ENCODE peak calls at places on chromosomes 11 and 22, in ten cellular contexts. B is cardiac muscle cell; T is psoas muscle; S is CD8-positive, alpha-beta T cell; F is right cardiac atrium; L is sigmoid colon; N is skeletal muscle cell; Q is mucosa of descending colon; D is dorsolateral prefrontal cortex; G is GM23248. O is an unnamed sample.

GRCh38 chr22:42895087-42895486 is 38.0 kb upstream of the ARFGAP3 start:
- DNase-seq in B (no peak), T (no peak), S (no peak), F (no peak), L (no peak), N (no peak), Q (no peak), D (no peak), G (no peak), O (no peak)

GRCh38 chr11:118491041-118491440 is 36.2 kb upstream of the TTC36 start:
- DNase-seq in B (no peak), T (no peak), S (no peak), F (no peak), L (no peak), N (no peak), Q (no peak), D (no peak), G (peak), O (no peak)

GRCh38 chr11:22624742-22625447 is 728 bp downstream of the FANCF start:
- DNase-seq in B (peak), T (peak), S (no peak), F (no peak), L (peak), N (peak), Q (peak), D (peak), G (peak), O (no peak)

GRCh38 chr22:50439314-50440250 is 35.3 kb downstream of the SBF1 start:
- DNase-seq in B (no peak), T (peak), S (no peak), F (peak), L (no peak), N (no peak), Q (no peak), D (peak), G (no peak), O (no peak)

GRCh38 chr11:71120346-71120963 is 131.9 kb downstream of the SHANK2 start:
- DNase-seq in B (peak), T (no peak), S (no peak), F (no peak), L (no peak), N (no peak), Q (peak), D (no peak), G (no peak), O (no peak)

GRCh38 chr11:119126675-119127268 is 5.4 kb downstream of the HINFP start:
- DNase-seq in B (no peak), T (no peak), S (no peak), F (no peak), L (no peak), N (no peak), Q (no peak), D (no peak), G (no peak), O (no peak)

GRCh38 chr11:111765984-111766833 is at the start of gene PPP2R1B:
- DNase-seq in B (peak), T (peak), S (peak), F (peak), L (peak), N (no peak), Q (peak), D (peak), G (peak), O (peak)

GRCh38 chr11:78418584-78419211 is 1.1 kb upstream of the GAB2 start:
- DNase-seq in B (no peak), T (no peak), S (no peak), F (no peak), L (no peak), N (no peak), Q (no peak), D (no peak), G (peak), O (no peak)

GRCh38 chr22:43897751-43898261 is 6.0 kb upstream of the PNPLA5 start:
- DNase-seq in B (no peak), T (no peak), S (no peak), F (no peak), L (no peak), N (no peak), Q (no peak), D (peak), G (peak), O (no peak)

DNA sequence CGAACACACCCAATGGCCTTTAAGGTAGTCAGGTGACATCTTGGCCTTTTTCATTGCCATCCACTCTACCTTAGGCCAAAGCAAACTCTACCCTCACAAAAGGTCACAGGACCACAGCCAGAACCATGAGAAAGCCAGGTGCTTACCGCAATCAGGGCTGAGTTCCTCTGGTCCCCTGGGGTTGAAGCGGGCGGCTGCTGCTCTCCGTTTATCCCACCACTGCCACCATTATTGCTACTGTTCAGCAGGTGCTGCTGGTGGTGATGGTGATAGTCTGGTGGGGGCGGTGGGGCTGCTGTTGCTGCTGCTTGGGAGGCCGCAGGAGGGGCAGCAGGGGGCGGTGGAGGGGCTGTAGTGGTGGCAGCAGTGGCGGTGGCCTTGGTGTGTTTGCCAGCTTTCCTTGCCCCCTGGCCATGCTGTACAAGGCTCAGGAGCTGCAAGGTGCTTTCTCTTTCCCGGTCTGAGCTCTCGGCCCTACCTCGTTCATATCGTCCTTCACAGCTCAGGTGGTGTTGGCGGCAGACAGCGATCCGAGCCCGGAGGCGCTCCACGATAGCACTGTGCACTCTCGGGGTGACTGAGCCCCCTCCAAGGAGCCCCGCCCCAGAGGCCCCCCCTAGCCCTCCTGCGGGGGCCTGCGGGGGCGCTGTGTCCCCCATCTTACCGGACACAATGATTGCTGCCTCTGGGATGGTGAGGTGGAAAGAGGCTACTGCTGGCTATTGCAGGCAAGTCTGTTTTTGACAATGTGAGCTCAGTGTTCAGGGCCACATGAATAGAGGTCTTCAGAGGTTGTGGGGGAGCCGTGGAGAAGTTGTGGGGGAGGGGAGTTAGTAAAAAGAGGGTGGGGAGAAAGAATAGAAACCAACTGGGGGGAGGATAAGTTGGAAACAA is 1.5 kb downstream of the MAML2 start:
- DNase-seq in B (no peak), T (peak), S (peak), F (peak), L (peak), N (no peak), Q (peak), D (no peak), G (peak), O (peak)
- H3K4me3 ChIP-seq in B (peak), T (peak), S (peak), F (peak), L (peak), N (peak), Q (peak), D (peak), G (peak), O (peak)

GRCh38 chr11:8767466-8768142 is 85.0 kb downstream of the RPL27A start:
- DNase-seq in B (no peak), T (no peak), S (no peak), F (no peak), L (no peak), N (no peak), Q (no peak), D (no peak), G (peak), O (no peak)

GRCh38 chr11:8768625-8769333 is 86.2 kb downstream of the RPL27A start:
- DNase-seq in B (no peak), T (peak), S (no peak), F (peak), L (no peak), N (peak), Q (no peak), D (no peak), G (peak), O (no peak)

GRCh38 chr11:8765294-8765693 is 82.7 kb downstream of the RPL27A start:
- DNase-seq in B (no peak), T (no peak), S (no peak), F (no peak), L (no peak), N (peak), Q (no peak), D (no peak), G (peak), O (no peak)

GRCh38 chr11:8766993-8767374 is 84.4 kb downstream of the RPL27A start:
- DNase-seq in B (no peak), T (no peak), S (no peak), F (no peak), L (no peak), N (no peak), Q (no peak), D (no peak), G (no peak), O (no peak)

DNA sequence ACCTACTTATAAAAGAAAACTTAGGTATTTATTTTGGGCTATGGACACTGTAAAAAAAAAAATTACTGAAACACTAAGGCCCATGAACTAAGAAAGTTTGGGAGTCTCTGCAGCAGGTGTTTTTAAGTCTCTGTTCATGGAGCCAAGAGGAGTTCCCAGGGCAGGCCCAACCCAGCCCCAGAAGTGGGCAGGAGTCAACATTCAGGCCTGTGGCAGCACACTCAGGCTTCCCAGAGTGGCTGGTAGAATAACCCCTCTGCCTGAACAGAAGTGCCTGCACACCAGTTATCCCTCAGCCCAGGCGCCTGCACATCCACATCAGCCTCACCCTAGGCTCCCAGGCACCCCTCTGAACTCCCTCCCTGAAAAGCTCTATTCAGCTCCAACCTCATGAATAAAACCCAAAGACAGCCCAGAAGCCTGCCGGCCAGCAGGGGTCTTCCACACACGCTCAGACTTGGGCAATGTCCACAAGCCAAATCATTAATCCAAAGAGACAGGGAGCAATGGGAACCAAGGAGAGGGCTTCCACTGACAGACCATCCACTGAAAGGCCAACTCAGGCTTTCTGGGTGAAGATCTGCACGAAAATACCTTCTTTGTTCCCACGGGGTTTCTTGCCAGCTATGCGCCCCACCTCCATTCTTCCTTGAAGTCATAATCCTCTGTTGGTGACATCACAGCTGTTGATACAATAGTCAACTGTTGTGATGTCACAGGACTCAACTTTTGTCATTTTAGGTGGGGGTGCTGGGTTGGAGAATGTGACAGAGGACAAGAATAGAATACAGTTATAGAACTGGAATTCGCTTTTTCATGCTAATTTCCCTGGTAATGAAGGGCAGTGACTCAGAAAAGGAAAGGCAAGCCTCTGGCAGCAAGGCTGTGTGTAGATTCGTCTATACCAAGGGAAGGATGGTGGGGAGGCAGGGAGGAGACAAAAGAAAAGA is 83.7 kb downstream of the RPL27A start:
- DNase-seq in B (no peak), T (no peak), S (no peak), F (no peak), L (no peak), N (no peak), Q (no peak), D (no peak), G (peak), O (no peak)
- H3K4me3 ChIP-seq in B (no peak), T (no peak), S (no peak), F (no peak), L (no peak), N (no peak), Q (no peak), D (no peak), G (peak), O (no peak)

DNA sequence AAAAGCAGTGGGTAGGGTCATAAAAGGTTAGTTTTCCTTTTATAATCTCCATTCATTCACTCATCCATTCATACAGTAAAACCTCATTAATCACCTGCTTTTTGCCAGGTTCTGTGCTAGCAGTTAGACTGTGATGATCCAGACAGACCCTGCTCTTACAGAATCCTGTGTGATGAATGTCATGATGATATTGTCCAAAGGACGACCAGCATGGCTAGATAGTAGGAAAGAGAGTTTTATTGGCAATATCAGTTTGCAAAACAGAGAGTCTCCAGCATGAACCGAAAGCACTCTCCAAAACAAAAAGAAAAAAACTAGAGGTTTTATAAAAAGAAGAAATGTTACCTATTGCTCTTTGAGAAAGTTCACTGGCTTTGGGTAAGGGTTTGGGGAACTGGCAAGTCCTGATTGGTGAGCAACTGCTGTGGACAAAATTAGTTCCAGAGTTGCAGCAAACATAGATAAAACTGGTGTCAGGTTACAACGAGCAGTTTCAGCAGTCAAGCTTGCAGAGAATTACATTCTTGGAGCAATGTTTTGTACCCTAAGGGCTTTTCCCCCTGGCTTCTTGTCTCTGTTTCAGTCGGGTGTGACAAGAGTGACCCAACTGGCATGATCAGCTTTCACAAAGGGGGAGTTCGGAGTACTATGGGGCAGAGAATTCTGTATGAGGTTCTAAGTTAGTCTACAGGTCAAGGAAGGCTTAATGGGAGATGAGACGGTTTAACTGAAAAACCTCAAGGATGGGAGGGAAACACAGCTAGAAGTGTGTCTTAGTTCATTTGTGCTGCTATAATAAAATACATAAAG is 58.3 kb downstream of the HSD17B12 start:
- DNase-seq in B (peak), T (no peak), S (no peak), F (no peak), L (no peak), N (peak), Q (no peak), D (no peak), G (peak), O (no peak)
- H3K4me3 ChIP-seq in B (peak), T (no peak), S (no peak), F (no peak), L (no peak), N (no peak), Q (no peak), D (no peak), G (peak), O (no peak)

GRCh38 chr22:48489551-48490512 is 1337.8 kb downstream of the BRD1 start:
- DNase-seq in B (peak), T (no peak), S (no peak), F (no peak), L (peak), N (no peak), Q (no peak), D (peak), G (peak), O (peak)
- H3K4me3 ChIP-seq in B (peak), T (peak), S (no peak), F (peak), L (peak), N (peak), Q (no peak), D (peak), G (peak), O (no peak)